ENCODE peak calls at places on chromosomes 6 and 20, in five cellular contexts. H is ELR, J is GM19239, R is left ventricle myocardium inferior, A is GM04503. Z is an unnamed sample.

GRCh38 chr20:11922561-11922960 is 4.9 kb downstream of the BTBD3 start:
- DNase-seq in H (no peak), R (no peak), J (no peak), A (no peak), Z (no peak)

GRCh38 chr6:152685819-152686218 is 11.9 kb upstream of the MYCT1 start:
- DNase-seq in R (no peak), J (no peak), A (no peak), H (no peak), Z (no peak)

GRCh38 chr6:26273673-26274595 is 91.1 kb upstream of the BTN3A2 start:
- DNase-seq in H (peak), J (no peak), A (no peak), R (no peak), Z (no peak)

GRCh38 chr20:9015984-9016324 is 52.9 kb upstream of the PLCB4 start:
- DNase-seq in A (peak), J (no peak), H (peak), R (no peak), Z (no peak)

GRCh38 chr6:126063512-126064146 is 77.3 kb downstream of the TRMT11 start:
- DNase-seq in R (no peak), J (no peak), H (peak), A (no peak), Z (no peak)

GRCh38 chr6:26576929-26577719 is 19.6 kb upstream of the ABT1 start:
- DNase-seq in A (no peak), H (peak), J (no peak), R (peak), Z (peak)

GRCh38 chr6:53616450-53617357 is 48.9 kb downstream of the KLHL31 start:
- DNase-seq in A (no peak), H (no peak), R (no peak), J (no peak), Z (peak)

GRCh38 chr6:167337231-167337630 is 12.3 kb downstream of the TTLL2 start:
- DNase-seq in H (no peak), A (no peak), J (no peak), R (no peak), Z (no peak)

GRCh38 chr6:100001915-100002388 is 7.9 kb upstream of the MCHR2 start:
- DNase-seq in H (peak), R (no peak), A (peak), J (peak), Z (peak)

GRCh38 chr6:168150551-168151444 is 71.8 kb upstream of the FRMD1 start:
- DNase-seq in J (no peak), H (no peak), A (no peak), R (no peak), Z (no peak)

GRCh38 chr20:63057133-63058117 is 50.7 kb upstream of the BHLHE23 start:
- DNase-seq in H (no peak), A (peak), R (no peak), J (no peak), Z (no peak)

GRCh38 chr6:150263765-150264415 is 104.9 kb upstream of the IYD start:
- DNase-seq in H (no peak), R (no peak), J (no peak), A (no peak), Z (no peak)

GRCh38 chr20:58458342-58459057 is 56.7 kb downstream of the APCDD1L start:
- DNase-seq in H (peak), R (no peak), J (peak), A (no peak), Z (no peak)

GRCh38 chr6:41687501-41688175 is 47.8 kb downstream of the TFEB start:
- DNase-seq in J (no peak), R (no peak), A (no peak), H (no peak), Z (no peak)

GRCh38 chr6:24431045-24431451 is 28.3 kb downstream of the MRS2 start:
- DNase-seq in J (peak), R (no peak), A (no peak), H (peak), Z (peak)

GRCh38 chr6:70131528-70131927 is 171.4 kb downstream of the COL9A1 start:
- DNase-seq in A (no peak), H (no peak), J (peak), R (no peak), Z (no peak)

GRCh38 chr6:6884193-6884627 is 223.6 kb upstream of the RREB1 start:
- DNase-seq in J (no peak), R (no peak), H (no peak), A (no peak), Z (no peak)

GRCh38 chr6:46626228-46626909 is 26.2 kb downstream of the CYP39A1 start:
- DNase-seq in H (peak), A (peak), R (no peak), J (no peak), Z (peak)

Z was measured in HepG2.